ENCODE peak calls at places on chromosomes 1 and 21, in seven cellular contexts. T is CD4-positive, alpha-beta memory T cell; E is left lung; Q is MM.1S; A is psoas muscle; V is tibial artery; X is neural progenitor cell. O is an unnamed sample. For H3K9me3, the result is how much of the 10 kb centered on the place peaks cover.

GRCh38 chr1:201171063-201172036 is 17.1 kb upstream of the TMEM9 start:
- DNase-seq in T (peak), E (peak), Q (peak), A (peak), V (no peak), X (peak), O (peak)

GRCh38 chr1:170555370-170555769 is 23.4 kb downstream of the GORAB start:
- DNase-seq in T (no peak), E (no peak), Q (peak), A (no peak), V (no peak), X (no peak), O (no peak)

GRCh38 chr1:85151446-85151845 is 49.4 kb downstream of the SYDE2 start:
- DNase-seq in T (no peak), E (no peak), Q (no peak), A (no peak), V (no peak), X (no peak), O (no peak)

GRCh38 chr1:228265167-228265566 is 57.3 kb downstream of the OBSCN start:
- DNase-seq in T (no peak), E (no peak), Q (no peak), A (no peak), V (no peak), X (no peak), O (no peak)

GRCh38 chr1:43005460-43006351 is 47.0 kb upstream of the SLC2A1 start:
- DNase-seq in T (no peak), E (no peak), Q (no peak), A (no peak), V (no peak), X (peak), O (no peak)

GRCh38 chr1:203473781-203474305 is 1.8 kb upstream of the PRELP start:
- DNase-seq in T (no peak), E (no peak), Q (no peak), A (no peak), V (no peak), X (no peak), O (no peak)

GRCh38 chr1:234943801-234944402 is 184.7 kb downstream of the TOMM20 start:
- DNase-seq in T (no peak), E (no peak), Q (no peak), A (no peak), V (no peak), X (no peak), O (no peak)

GRCh38 chr1:225607355-225607754 is 45.6 kb downstream of the ENAH start:
- DNase-seq in T (no peak), E (no peak), Q (no peak), A (no peak), V (no peak), X (peak), O (no peak)

GRCh38 chr21:45791562-45792418 is 148.3 kb downstream of the PCBP3 start:
- DNase-seq in T (no peak), E (no peak), Q (no peak), A (no peak), V (no peak), X (no peak), O (no peak)

GRCh38 chr1:94600556-94600955 is 59.0 kb upstream of the F3 start:
- DNase-seq in T (no peak), E (no peak), Q (no peak), A (no peak), V (no peak), X (no peak), O (no peak)

GRCh38 chr1:61050541-61051454 is 31.6 kb upstream of the NFIA start:
- DNase-seq in T (no peak), E (peak), Q (peak), A (peak), V (peak), X (peak), O (peak)

GRCh38 chr1:204725821-204726448 is 40.4 kb upstream of the LRRN2 start:
- DNase-seq in T (no peak), E (no peak), Q (no peak), A (no peak), V (no peak), X (no peak), O (no peak)

GRCh38 chr1:226662704-226663326 is 76.3 kb downstream of the ITPKB start:
- DNase-seq in T (peak), E (peak), Q (peak), A (peak), V (peak), X (no peak), O (peak)

GRCh38 chr1:235601087-235601486 is 48.5 kb downstream of the GNG4 start:
- DNase-seq in T (no peak), E (no peak), Q (no peak), A (no peak), V (no peak), X (peak), O (no peak)

GRCh38 chr1:186985889-186986491 is 157.2 kb downstream of the PLA2G4A start:
- DNase-seq in T (peak), E (no peak), Q (peak), A (no peak), V (no peak), X (peak), O (no peak)

GRCh38 chr1:47418122-47418521 is 2.0 kb downstream of the FOXE3 start:
- DNase-seq in T (no peak), E (no peak), Q (no peak), A (no peak), V (no peak), X (no peak), O (no peak)

GRCh38 chr1:110209715-110210603 is at the start of gene KCNC4:
- DNase-seq in T (peak), E (peak), Q (peak), A (peak), V (peak), X (peak), O (peak)

GRCh38 chr1:24801169-24801568 is 55.9 kb downstream of the CLIC4 start:
- DNase-seq in T (no peak), E (no peak), Q (no peak), A (no peak), V (no peak), X (no peak), O (no peak)

GRCh38 chr1:112707217-112708001 is 482 bp upstream of the RHOC start:
- DNase-seq in T (peak), E (peak), Q (peak), A (peak), V (peak), X (peak), O (peak)

GRCh38 chr1:8370928-8371327 is 53.0 kb downstream of the SLC45A1 start:
- DNase-seq in T (no peak), E (no peak), Q (no peak), A (peak), V (no peak), X (no peak), O (no peak)

GRCh38 chr1:201275266-201275666 is 8.0 kb upstream of the PKP1 start:
- DNase-seq in T (no peak), E (no peak), Q (no peak), A (peak), V (no peak), X (no peak), O (no peak)

GRCh38 chr1:79568411-79568810 is 561.9 kb upstream of the ADGRL4 start:
- DNase-seq in T (no peak), E (no peak), Q (peak), A (no peak), V (no peak), X (no peak), O (no peak)

GRCh38 chr1:233347338-233347737 is 19.8 kb downstream of the MAP3K21 start:
- DNase-seq in T (no peak), E (no peak), Q (no peak), A (no peak), V (no peak), X (no peak), O (no peak)

GRCh38 chr1:56446531-56447098 is 132.7 kb downstream of the PLPP3 start:
- DNase-seq in T (no peak), E (no peak), Q (no peak), A (peak), V (peak), X (no peak), O (no peak)

GRCh38 chr1:93775224-93775623 is 93.6 kb upstream of the BCAR3 start:
- DNase-seq in T (no peak), E (peak), Q (no peak), A (no peak), V (no peak), X (no peak), O (no peak)

GRCh38 chr1:27361553-27361952 is 5.2 kb downstream of the MAP3K6 start:
- DNase-seq in T (no peak), E (no peak), Q (no peak), A (no peak), V (no peak), X (no peak), O (no peak)
- H3K9me3 ChIP-seq in T (under half), E (under half), Q (under half), A (under half), V (under half), X (under half), O (under half)

DNA sequence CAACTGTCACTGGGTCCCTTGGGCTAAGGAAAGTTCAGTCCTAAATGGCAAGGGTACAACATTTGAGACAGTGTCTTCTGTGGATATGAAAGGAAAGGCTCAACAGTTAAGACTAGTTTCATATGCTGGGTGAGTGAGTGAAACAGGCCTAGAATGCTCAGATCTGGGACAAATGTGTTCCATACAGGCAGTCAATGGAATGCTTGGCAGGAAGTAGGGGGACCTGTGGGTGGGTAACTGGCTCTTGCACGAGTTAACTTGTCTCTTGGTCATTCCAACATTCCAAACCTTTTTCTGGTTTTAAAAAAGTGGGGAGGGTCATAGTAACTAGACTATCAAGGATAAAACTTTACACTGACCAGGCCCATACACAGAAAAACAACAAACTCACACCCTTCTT is 17.8 kb upstream of the ADAM30 start:
- DNase-seq in T (no peak), E (no peak), Q (no peak), A (no peak), V (no peak), X (no peak), O (no peak)
- H3K9me3 ChIP-seq in T (under half), E (under half), Q (under half), A (under half), V (under half), X (under half), O (under half)

DNA sequence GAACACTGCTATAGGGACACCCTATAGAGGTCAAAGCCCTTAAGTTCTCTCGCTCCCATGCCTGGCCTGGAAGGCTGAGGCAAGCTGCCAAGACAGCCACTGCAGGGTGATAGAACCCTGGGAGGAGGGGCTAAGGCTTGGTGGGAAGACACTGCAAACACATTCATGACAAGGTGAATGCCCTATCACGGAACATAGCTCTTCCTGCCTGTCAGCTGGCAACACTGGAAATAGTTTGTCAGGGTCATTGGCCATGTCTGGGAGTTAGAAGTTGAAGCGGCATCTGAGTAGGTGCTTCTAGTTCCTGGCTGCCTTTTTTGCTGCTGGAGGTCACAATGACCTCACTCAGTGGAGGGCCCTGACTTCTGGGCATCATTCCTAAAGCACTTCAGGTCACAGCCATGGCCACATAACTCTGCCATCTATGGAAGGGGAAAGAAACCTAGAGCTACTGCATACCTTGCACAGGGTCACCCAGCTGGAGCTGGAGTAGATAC is 4.2 kb downstream of the FABP3 start:
- DNase-seq in T (no peak), E (no peak), Q (no peak), A (peak), V (no peak), X (no peak), O (no peak)
- H3K9me3 ChIP-seq in T (under half), E (under half), Q (under half), A (under half), V (under half), X (under half), O (under half)

DNA sequence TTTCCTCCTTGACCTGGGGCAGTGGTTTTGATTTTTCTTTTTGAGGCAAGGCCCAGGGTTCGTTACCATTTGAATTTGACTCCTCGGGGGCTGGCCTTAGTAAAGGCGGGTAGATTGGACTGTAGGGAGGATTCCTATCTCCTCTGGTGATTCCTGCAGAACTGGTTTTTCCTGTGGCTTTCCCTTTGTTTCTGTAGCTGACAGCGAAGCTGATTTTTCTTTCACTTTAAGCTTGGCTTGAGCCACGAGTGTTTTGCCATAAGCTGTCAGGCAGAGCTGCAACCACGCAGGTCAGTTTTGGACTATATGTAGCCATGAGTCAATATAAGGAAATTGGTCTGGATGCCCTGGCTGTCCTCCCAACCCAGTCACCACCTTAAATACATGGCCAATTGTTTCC is 28.7 kb upstream of the KCNJ15 start:
- DNase-seq in T (no peak), E (no peak), Q (no peak), A (no peak), V (no peak), X (no peak), O (no peak)
- H3K9me3 ChIP-seq in T (under half), E (half or more), Q (under half), A (under half), V (under half), X (under half), O (under half)

GRCh38 chr1:193322218-193322617 is 135.8 kb upstream of the B3GALT2 start:
- DNase-seq in T (no peak), E (no peak), Q (no peak), A (no peak), V (no peak), X (no peak), O (no peak)
- H3K9me3 ChIP-seq in T (under half), E (under half), Q (under half), A (under half), V (under half), X (under half), O (under half)

GRCh38 chr1:2923351-2923750 is 97.9 kb upstream of the ACTRT2 start:
- DNase-seq in T (no peak), E (no peak), Q (no peak), A (no peak), V (no peak), X (no peak), O (no peak)
- H3K9me3 ChIP-seq in T (under half), E (under half), Q (under half), A (under half), V (under half), X (under half), O (under half)

DNA sequence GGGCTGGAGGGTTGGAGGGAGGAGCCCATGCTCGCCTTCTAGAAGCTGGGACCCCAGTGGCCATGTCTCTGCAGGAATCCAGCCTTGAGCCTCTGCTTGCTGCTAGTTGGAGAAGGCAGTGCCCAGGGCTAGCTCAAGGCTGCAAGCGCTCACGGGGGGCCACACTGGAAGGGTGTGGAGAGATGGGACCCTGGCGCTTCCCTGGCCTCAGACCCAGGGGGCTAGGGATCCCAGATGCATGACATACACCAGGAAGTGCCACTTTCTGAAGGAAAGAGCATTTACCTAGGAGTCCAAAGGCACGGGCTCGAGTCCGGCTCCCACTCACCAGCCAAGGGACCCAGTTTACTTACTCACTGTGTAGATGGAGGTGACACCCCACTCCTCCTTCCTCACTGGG is 32.6 kb downstream of the NENF start:
- DNase-seq in T (no peak), E (no peak), Q (no peak), A (no peak), V (no peak), X (no peak), O (no peak)
- H3K9me3 ChIP-seq in T (under half), E (under half), Q (under half), A (under half), V (under half), X (under half), O (under half)